ENCODE peak calls at places on chromosomes 11 and 22, in seven cellular contexts. J is iPS DF 19.7, Q is KG1, X is LoVo, K is sciatic nerve, N is psoas muscle, I is AG09309. G is an unnamed sample.

GRCh38 chr22:35435201-35435712 is 35.3 kb downstream of the MCM5 start:
- DNase-seq in J (no peak), Q (no peak), X (no peak), K (no peak), N (no peak), I (no peak), G (no peak)

GRCh38 chr11:33475999-33476398 is 218.8 kb downstream of the HIPK3 start:
- DNase-seq in J (no peak), Q (no peak), X (no peak), K (no peak), N (no peak), I (no peak), G (no peak)

GRCh38 chr11:84249344-84250135 is 963.4 kb upstream of the CCDC90B start:
- DNase-seq in J (no peak), Q (no peak), X (no peak), K (no peak), N (no peak), I (no peak), G (no peak)

GRCh38 chr11:111001986-111002616 is 243.4 kb upstream of the POU2AF2 start:
- DNase-seq in J (no peak), Q (no peak), X (no peak), K (no peak), N (no peak), I (peak), G (no peak)

GRCh38 chr11:106670069-106670468 is 348.2 kb downstream of the GUCY1A2 start:
- DNase-seq in J (no peak), Q (no peak), X (no peak), K (no peak), N (no peak), I (no peak), G (no peak)

GRCh38 chr11:126026579-126026978 is 36.1 kb downstream of the CDON start:
- DNase-seq in J (no peak), Q (no peak), X (no peak), K (no peak), N (no peak), I (no peak), G (no peak)

GRCh38 chr22:33049125-33049729 is 9.0 kb downstream of the SYN3 start:
- DNase-seq in J (no peak), Q (peak), X (peak), K (peak), N (peak), I (peak), G (no peak)

GRCh38 chr11:119340335-119341221 is at the start of gene C1QTNF5:
- DNase-seq in J (no peak), Q (no peak), X (no peak), K (peak), N (peak), I (no peak), G (no peak)

GRCh38 chr22:45997775-45998637 is 21.0 kb upstream of the WNT7B start:
- DNase-seq in J (no peak), Q (no peak), X (no peak), K (no peak), N (no peak), I (no peak), G (no peak)

GRCh38 chr22:47434336-47435203 is 672.1 kb downstream of the TBC1D22A start:
- DNase-seq in J (no peak), Q (no peak), X (no peak), K (no peak), N (no peak), I (no peak), G (no peak)